ENCODE peak calls at places on chromosomes 13 and 19, in eight cellular contexts. One of them, this sample, is unnamed.

GRCh38 chr19:48271531-48272151 is 1.8 kb downstream of the ZNF114 start:
- DNase-seq in heart right ventricle: peak; percentile 45
- DNase-seq in Caco-2: peak; percentile 67
- DNase-seq in RWPE2: no peak
- DNase-seq in ACHN: peak; percentile 35
- DNase-seq in caudate nucleus: no peak
- DNase-seq in activated CD4-positive, alpha-beta T cell treated with anti-CD3 and anti-CD28 coated beads for 48 hours: peak; percentile 37
- DNase-seq in substantia nigra: no peak
- DNase-seq in this sample: no peak

GRCh38 chr19:39363909-39364457 is 21.8 kb downstream of the SAMD4B start:
- DNase-seq in RWPE2: no peak
- DNase-seq in ACHN: peak; percentile 26
- DNase-seq in Caco-2: no peak
- DNase-seq in activated CD4-positive, alpha-beta T cell treated with anti-CD3 and anti-CD28 coated beads for 48 hours: peak; percentile 24
- DNase-seq in substantia nigra: peak; percentile 62
- DNase-seq in heart right ventricle: peak; percentile 33
- DNase-seq in caudate nucleus: peak; percentile 77
- DNase-seq in this sample: no peak

GRCh38 chr19:46678110-46678732 is 17.2 kb upstream of the DACT3 start:
- DNase-seq in caudate nucleus: no peak
- DNase-seq in RWPE2: no peak
- DNase-seq in activated CD4-positive, alpha-beta T cell treated with anti-CD3 and anti-CD28 coated beads for 48 hours: peak; percentile 84
- DNase-seq in ACHN: peak; percentile 31
- DNase-seq in Caco-2: peak; percentile 52
- DNase-seq in substantia nigra: no peak
- DNase-seq in heart right ventricle: no peak
- DNase-seq in this sample: no peak

GRCh38 chr13:102277286-102277685 is 124.6 kb downstream of the FGF14 start:
- DNase-seq in substantia nigra: no peak
- DNase-seq in ACHN: no peak
- DNase-seq in caudate nucleus: no peak
- DNase-seq in Caco-2: no peak
- DNase-seq in heart right ventricle: peak; percentile 51
- DNase-seq in activated CD4-positive, alpha-beta T cell treated with anti-CD3 and anti-CD28 coated beads for 48 hours: no peak
- DNase-seq in RWPE2: no peak
- DNase-seq in this sample: no peak

GRCh38 chr19:54248016-54248601 is 5.5 kb upstream of the LILRA6 start:
- DNase-seq in Caco-2: no peak
- DNase-seq in caudate nucleus: peak; percentile 13
- DNase-seq in heart right ventricle: no peak
- DNase-seq in activated CD4-positive, alpha-beta T cell treated with anti-CD3 and anti-CD28 coated beads for 48 hours: peak; percentile 61
- DNase-seq in substantia nigra: no peak
- DNase-seq in RWPE2: no peak
- DNase-seq in ACHN: no peak
- DNase-seq in this sample: no peak

GRCh38 chr13:76297331-76297730 is 588.9 kb downstream of the KCTD12 start:
- DNase-seq in ACHN: no peak
- DNase-seq in RWPE2: no peak
- DNase-seq in heart right ventricle: no peak
- DNase-seq in activated CD4-positive, alpha-beta T cell treated with anti-CD3 and anti-CD28 coated beads for 48 hours: no peak
- DNase-seq in substantia nigra: no peak
- DNase-seq in caudate nucleus: no peak
- DNase-seq in Caco-2: no peak
- DNase-seq in this sample: no peak

GRCh38 chr19:6210721-6211600 is 68.8 kb downstream of the MLLT1 start:
- DNase-seq in Caco-2: no peak
- DNase-seq in RWPE2: no peak
- DNase-seq in substantia nigra: no peak
- DNase-seq in heart right ventricle: no peak
- DNase-seq in activated CD4-positive, alpha-beta T cell treated with anti-CD3 and anti-CD28 coated beads for 48 hours: no peak
- DNase-seq in caudate nucleus: no peak
- DNase-seq in ACHN: no peak
- DNase-seq in this sample: peak; percentile 85

GRCh38 chr13:40340368-40341085 is 325.9 kb downstream of the FOXO1 start:
- DNase-seq in heart right ventricle: no peak
- DNase-seq in RWPE2: no peak
- DNase-seq in caudate nucleus: no peak
- DNase-seq in ACHN: no peak
- DNase-seq in Caco-2: peak; percentile 62
- DNase-seq in activated CD4-positive, alpha-beta T cell treated with anti-CD3 and anti-CD28 coated beads for 48 hours: no peak
- DNase-seq in substantia nigra: no peak
- DNase-seq in this sample: no peak

GRCh38 chr13:73521291-73521626 is 462.5 kb downstream of the KLF5 start:
- DNase-seq in ACHN: no peak
- DNase-seq in activated CD4-positive, alpha-beta T cell treated with anti-CD3 and anti-CD28 coated beads for 48 hours: no peak
- DNase-seq in Caco-2: no peak
- DNase-seq in heart right ventricle: no peak
- DNase-seq in RWPE2: no peak
- DNase-seq in substantia nigra: no peak
- DNase-seq in caudate nucleus: no peak
- DNase-seq in this sample: no peak

GRCh38 chr13:55007681-55008080 is 1979.1 kb downstream of the OLFM4 start:
- DNase-seq in activated CD4-positive, alpha-beta T cell treated with anti-CD3 and anti-CD28 coated beads for 48 hours: no peak
- DNase-seq in caudate nucleus: no peak
- DNase-seq in substantia nigra: no peak
- DNase-seq in Caco-2: no peak
- DNase-seq in heart right ventricle: no peak
- DNase-seq in ACHN: no peak
- DNase-seq in RWPE2: no peak
- DNase-seq in this sample: no peak

GRCh38 chr19:10713317-10713716 is 4.6 kb upstream of the DNM2 start:
- DNase-seq in caudate nucleus: no peak
- DNase-seq in activated CD4-positive, alpha-beta T cell treated with anti-CD3 and anti-CD28 coated beads for 48 hours: no peak
- DNase-seq in substantia nigra: no peak
- DNase-seq in ACHN: no peak
- DNase-seq in Caco-2: no peak
- DNase-seq in heart right ventricle: no peak
- DNase-seq in RWPE2: no peak
- DNase-seq in this sample: no peak

GRCh38 chr13:34412817-34413365 is 529.2 kb upstream of the NBEA start:
- DNase-seq in RWPE2: no peak
- DNase-seq in heart right ventricle: no peak
- DNase-seq in activated CD4-positive, alpha-beta T cell treated with anti-CD3 and anti-CD28 coated beads for 48 hours: no peak
- DNase-seq in Caco-2: no peak
- DNase-seq in ACHN: no peak
- DNase-seq in substantia nigra: no peak
- DNase-seq in caudate nucleus: peak; percentile 20
- DNase-seq in this sample: no peak

GRCh38 chr19:49973987-49974386 is 13.0 kb upstream of the SIGLEC11 start:
- DNase-seq in Caco-2: no peak
- DNase-seq in activated CD4-positive, alpha-beta T cell treated with anti-CD3 and anti-CD28 coated beads for 48 hours: no peak
- DNase-seq in substantia nigra: no peak
- DNase-seq in caudate nucleus: no peak
- DNase-seq in heart right ventricle: peak; percentile 31
- DNase-seq in ACHN: no peak
- DNase-seq in RWPE2: no peak
- DNase-seq in this sample: no peak

GRCh38 chr13:45258339-45258685 is 57.5 kb upstream of the KCTD4 start:
- DNase-seq in RWPE2: no peak
- DNase-seq in substantia nigra: no peak
- DNase-seq in activated CD4-positive, alpha-beta T cell treated with anti-CD3 and anti-CD28 coated beads for 48 hours: no peak
- DNase-seq in Caco-2: no peak
- DNase-seq in heart right ventricle: no peak
- DNase-seq in ACHN: no peak
- DNase-seq in caudate nucleus: no peak
- DNase-seq in this sample: no peak

GRCh38 chr19:35712910-35713845 is 4.6 kb upstream of the KMT2B start:
- DNase-seq in activated CD4-positive, alpha-beta T cell treated with anti-CD3 and anti-CD28 coated beads for 48 hours: peak; percentile 92
- DNase-seq in Caco-2: no peak
- DNase-seq in heart right ventricle: no peak
- DNase-seq in caudate nucleus: no peak
- DNase-seq in substantia nigra: no peak
- DNase-seq in RWPE2: no peak
- DNase-seq in ACHN: no peak
- DNase-seq in this sample: no peak

GRCh38 chr13:51201886-51202285 is 20.3 kb upstream of the FAM124A start:
- DNase-seq in Caco-2: no peak
- DNase-seq in substantia nigra: no peak
- DNase-seq in caudate nucleus: no peak
- DNase-seq in heart right ventricle: no peak
- DNase-seq in activated CD4-positive, alpha-beta T cell treated with anti-CD3 and anti-CD28 coated beads for 48 hours: no peak
- DNase-seq in RWPE2: no peak
- DNase-seq in ACHN: no peak
- DNase-seq in this sample: no peak

GRCh38 chr13:105336706-105337582 is 1198.5 kb downstream of the EFNB2 start:
- DNase-seq in substantia nigra: no peak
- DNase-seq in ACHN: no peak
- DNase-seq in activated CD4-positive, alpha-beta T cell treated with anti-CD3 and anti-CD28 coated beads for 48 hours: no peak
- DNase-seq in caudate nucleus: no peak
- DNase-seq in RWPE2: no peak
- DNase-seq in Caco-2: no peak
- DNase-seq in heart right ventricle: no peak
- DNase-seq in this sample: no peak

GRCh38 chr19:44698492-44699201 is at the start of gene CEACAM16:
- DNase-seq in ACHN: no peak
- DNase-seq in RWPE2: no peak
- DNase-seq in caudate nucleus: no peak
- DNase-seq in substantia nigra: no peak
- DNase-seq in activated CD4-positive, alpha-beta T cell treated with anti-CD3 and anti-CD28 coated beads for 48 hours: no peak
- DNase-seq in heart right ventricle: no peak
- DNase-seq in Caco-2: no peak
- DNase-seq in this sample: no peak

GRCh38 chr19:33462112-33462726 is 59.4 kb downstream of the PEPD start:
- DNase-seq in activated CD4-positive, alpha-beta T cell treated with anti-CD3 and anti-CD28 coated beads for 48 hours: no peak
- DNase-seq in caudate nucleus: no peak
- DNase-seq in RWPE2: no peak
- DNase-seq in ACHN: no peak
- DNase-seq in substantia nigra: no peak
- DNase-seq in Caco-2: no peak
- DNase-seq in heart right ventricle: no peak
- DNase-seq in this sample: peak; percentile 70

GRCh38 chr19:8221161-8221560 is 12.0 kb downstream of the CERS4 start:
- DNase-seq in caudate nucleus: peak; percentile 29
- DNase-seq in substantia nigra: peak; percentile 22
- DNase-seq in Caco-2: no peak
- DNase-seq in ACHN: no peak
- DNase-seq in RWPE2: no peak
- DNase-seq in heart right ventricle: no peak
- DNase-seq in activated CD4-positive, alpha-beta T cell treated with anti-CD3 and anti-CD28 coated beads for 48 hours: no peak
- DNase-seq in this sample: no peak

GRCh38 chr19:53409505-53410204 is 14.7 kb downstream of the ZNF765 start:
- DNase-seq in ACHN: no peak
- DNase-seq in RWPE2: no peak
- DNase-seq in Caco-2: no peak
- DNase-seq in caudate nucleus: no peak
- DNase-seq in activated CD4-positive, alpha-beta T cell treated with anti-CD3 and anti-CD28 coated beads for 48 hours: no peak
- DNase-seq in substantia nigra: no peak
- DNase-seq in heart right ventricle: no peak
- DNase-seq in this sample: no peak

This sample was measured in chondrocyte.